ENCODE peak calls at places on chromosomes 2 and 18, in six cellular contexts. G, R, B, P, M and L are unnamed samples.

GRCh38 chr2:240916571-240917008 is 10.5 kb downstream of the CROCC2 start:
- DNase-seq in G (no peak), R (peak; percentile 43), B (peak; percentile 58), P (peak; percentile 83), M (peak; percentile 79), L (peak; percentile 16)

GRCh38 chr2:62014102-62014501 is 108.6 kb downstream of the COMMD1 start:
- DNase-seq in G (peak; percentile 84), R (peak; percentile 88), B (peak; percentile 93), P (peak; percentile 75), M (no peak), L (peak; percentile 89)

GRCh38 chr2:84383271-84383670 is 75.8 kb downstream of the SUCLG1 start:
- DNase-seq in G (no peak), R (no peak), B (no peak), P (no peak), M (no peak), L (no peak)

GRCh38 chr2:131004446-131005209 is 88.6 kb downstream of the FAM168B start:
- DNase-seq in G (no peak), R (no peak), B (no peak), P (no peak), M (no peak), L (no peak)

GRCh38 chr2:48423376-48423775 is 106.6 kb upstream of the STON1 start:
- DNase-seq in G (no peak), R (no peak), B (no peak), P (no peak), M (no peak), L (peak; percentile 42)

GRCh38 chr2:176891857-176892256 is 320.7 kb upstream of the HNRNPA3 start:
- DNase-seq in G (no peak), R (no peak), B (no peak), P (no peak), M (no peak), L (no peak)

GRCh38 chr2:38731684-38732221 is 19.4 kb downstream of the SRSF7 start:
- DNase-seq in G (no peak), R (peak; percentile 79), B (no peak), P (peak; percentile 19), M (no peak), L (no peak)

GRCh38 chr2:142930835-142931398 is 53.5 kb downstream of the KYNU start:
- DNase-seq in G (no peak), R (no peak), B (no peak), P (no peak), M (no peak), L (no peak)

GRCh38 chr2:171523339-171523931 is 1.2 kb downstream of the CYBRD1 start:
- DNase-seq in G (peak; percentile 86), R (peak; percentile 79), B (peak; percentile 91), P (peak; percentile 94), M (peak; percentile 46), L (peak; percentile 87)

GRCh38 chr2:192197387-192197786 is 2.7 kb upstream of the TMEFF2 start:
- DNase-seq in G (no peak), R (no peak), B (no peak), P (no peak), M (peak; percentile 3), L (peak; percentile 36)

GRCh38 chr2:178730049-178730448 is 77.2 kb downstream of the TTN start:
- DNase-seq in G (no peak), R (no peak), B (no peak), P (no peak), M (no peak), L (no peak)
- H3K4me1 ChIP-seq in G (no peaks in the 10 kb centered on the region), R (no peaks in the 10 kb centered on the region), B (no peaks in the 10 kb centered on the region), P (no peaks in the 10 kb centered on the region), M (no peaks in the 10 kb centered on the region), L (no peaks in the 10 kb centered on the region)

DNA sequence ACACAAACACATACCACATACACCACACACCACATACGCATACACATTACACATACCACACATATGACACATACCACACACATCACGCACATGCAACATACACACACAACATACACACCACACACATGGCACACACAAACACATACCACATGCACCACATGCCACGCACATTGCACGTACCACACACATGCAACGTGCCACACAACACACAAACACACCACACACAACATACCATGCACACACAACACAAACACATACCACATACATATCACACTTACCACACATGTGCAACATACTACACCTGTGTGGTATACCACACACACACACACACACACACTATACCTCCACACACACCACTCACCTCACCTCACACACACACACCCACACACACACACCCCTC is 15.0 kb downstream of the TMEM177 start:
- DNase-seq in G (no peak), R (no peak), B (no peak), P (no peak), M (no peak), L (no peak)
- H3K4me1 ChIP-seq in G (peaks cover 16% of the 10 kb centered on the region), R (no peaks in the 10 kb centered on the region), B (peaks cover 38% of the 10 kb centered on the region), P (no peaks in the 10 kb centered on the region), M (no peaks in the 10 kb centered on the region), L (no peaks in the 10 kb centered on the region)

DNA sequence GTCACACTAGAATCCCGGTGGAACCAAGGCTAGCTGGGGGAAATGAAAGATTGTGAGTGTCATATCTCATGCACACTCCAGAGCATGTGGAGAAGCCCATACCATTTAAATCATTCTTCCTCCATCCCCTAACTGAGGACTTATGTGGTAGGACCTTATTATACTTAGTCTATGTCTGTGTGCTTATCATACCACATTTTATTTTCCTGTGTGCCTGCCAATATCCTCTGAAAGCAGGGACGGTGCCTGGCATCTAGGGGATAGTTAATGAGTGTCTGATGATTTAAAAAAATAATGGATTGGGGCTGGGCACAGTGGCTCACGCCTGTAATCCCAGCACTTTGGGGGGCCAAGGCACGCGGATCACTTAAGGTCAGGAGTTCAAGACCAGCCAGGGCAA is 60.0 kb downstream of the CRIM1 start:
- DNase-seq in G (no peak), R (no peak), B (no peak), P (no peak), M (no peak), L (no peak)
- H3K4me1 ChIP-seq in G (peaks cover 22% of the 10 kb centered on the region), R (no peaks in the 10 kb centered on the region), B (peaks cover 76% of the 10 kb centered on the region), P (peaks cover 76% of the 10 kb centered on the region), M (peaks cover 100% of the 10 kb centered on the region), L (peaks cover 86% of the 10 kb centered on the region)

GRCh38 chr18:61755553-61755952 is 137.3 kb downstream of the RNF152 start:
- DNase-seq in G (no peak), R (no peak), B (no peak), P (no peak), M (no peak), L (no peak)
- H3K4me1 ChIP-seq in G (no peaks in the 10 kb centered on the region), R (no peaks in the 10 kb centered on the region), B (no peaks in the 10 kb centered on the region), P (peaks cover 6% of the 10 kb centered on the region), M (no peaks in the 10 kb centered on the region), L (no peaks in the 10 kb centered on the region)

GRCh38 chr2:45776160-45776955 is 124.9 kb downstream of the PRKCE start:
- DNase-seq in G (no peak), R (no peak), B (no peak), P (no peak), M (no peak), L (no peak)
- H3K4me1 ChIP-seq in G (no peaks in the 10 kb centered on the region), R (no peaks in the 10 kb centered on the region), B (no peaks in the 10 kb centered on the region), P (no peaks in the 10 kb centered on the region), M (peaks cover 3% of the 10 kb centered on the region), L (no peaks in the 10 kb centered on the region)

GRCh38 chr2:43443317-43443716 is 152.5 kb downstream of the THADA start:
- DNase-seq in G (no peak), R (no peak), B (no peak), P (no peak), M (no peak), L (no peak)

GRCh38 chr2:43448822-43449110 is 147.1 kb downstream of the THADA start:
- DNase-seq in G (no peak), R (no peak), B (no peak), P (no peak), M (no peak), L (no peak)

GRCh38 chr2:43448011-43448821 is 147.6 kb downstream of the THADA start:
- DNase-seq in G (no peak), R (no peak), B (no peak), P (no peak), M (no peak), L (no peak)

GRCh38 chr2:43445781-43446180 is 150.1 kb downstream of the THADA start:
- DNase-seq in G (no peak), R (no peak), B (no peak), P (no peak), M (no peak), L (no peak)

GRCh38 chr2:43445248-43445647 is 150.6 kb downstream of the THADA start:
- DNase-seq in G (no peak), R (no peak), B (no peak), P (peak; percentile 28), M (no peak), L (peak; percentile 56)
- H3K4me1 ChIP-seq in G (no peaks in the 10 kb centered on the region), R (no peaks in the 10 kb centered on the region), B (peaks cover 30% of the 10 kb centered on the region), P (no peaks in the 10 kb centered on the region), M (peaks cover 44% of the 10 kb centered on the region), L (peaks cover 14% of the 10 kb centered on the region)

GRCh38 chr2:104860141-104860790 is 6.4 kb downstream of the POU3F3 start:
- DNase-seq in G (no peak), R (no peak), B (no peak), P (no peak), M (no peak), L (no peak)
- H3K4me1 ChIP-seq in G (no peaks in the 10 kb centered on the region), R (no peaks in the 10 kb centered on the region), B (peaks cover 24% of the 10 kb centered on the region), P (peaks cover 14% of the 10 kb centered on the region), M (peaks cover 3% of the 10 kb centered on the region), L (peaks cover 2% of the 10 kb centered on the region)

GRCh38 chr2:238141541-238142318 is 3.3 kb downstream of the KLHL30 start:
- DNase-seq in G (peak; percentile 23), R (no peak), B (peak; percentile 39), P (no peak), M (peak; percentile 35), L (peak; percentile 16)

GRCh38 chr2:238138331-238139102 is at the start of gene KLHL30:
- DNase-seq in G (no peak), R (no peak), B (peak; percentile 34), P (peak; percentile 57), M (no peak), L (no peak)

GRCh38 chr2:238140721-238141540 is 2.5 kb downstream of the KLHL30 start:
- DNase-seq in G (no peak), R (no peak), B (no peak), P (no peak), M (no peak), L (no peak)

GRCh38 chr2:238139141-238139840 is 823 bp downstream of the KLHL30 start:
- DNase-seq in G (no peak), R (no peak), B (no peak), P (no peak), M (no peak), L (no peak)

DNA sequence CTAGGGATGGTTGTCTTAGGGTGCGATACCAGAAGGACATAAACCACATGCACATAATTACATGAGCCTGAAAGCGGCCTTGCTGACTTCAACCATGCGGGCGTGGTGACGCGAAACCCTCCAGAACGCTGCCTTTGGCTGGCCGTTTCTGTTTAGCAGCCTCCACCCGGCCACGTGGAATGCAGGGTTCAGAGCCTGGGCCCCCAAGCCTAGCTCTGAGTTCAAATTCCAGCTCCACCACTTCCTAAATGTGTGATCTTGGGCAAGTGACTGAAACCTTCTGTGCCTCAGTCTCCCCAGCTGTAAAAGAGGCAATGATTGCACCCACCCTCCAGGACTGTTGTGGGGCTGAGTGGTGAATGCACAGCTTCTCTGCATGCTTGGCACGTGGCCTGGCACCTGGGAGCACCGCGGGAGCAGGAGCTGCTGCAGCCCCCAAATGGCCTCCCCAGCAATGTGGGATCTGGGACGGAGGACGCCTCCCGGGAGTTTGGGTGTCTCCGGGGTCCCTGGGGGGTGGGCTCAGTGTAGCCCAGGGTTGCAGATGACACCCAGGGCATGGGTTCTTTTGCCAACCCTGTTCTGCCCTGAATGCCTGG is 1.5 kb downstream of the KLHL30 start:
- DNase-seq in G (no peak), R (no peak), B (no peak), P (no peak), M (no peak), L (no peak)
- H3K4me1 ChIP-seq in G (no peaks in the 10 kb centered on the region), R (no peaks in the 10 kb centered on the region), B (peaks cover 27% of the 10 kb centered on the region), P (peaks cover 64% of the 10 kb centered on the region), M (peaks cover 52% of the 10 kb centered on the region), L (no peaks in the 10 kb centered on the region)

GRCh38 chr2:25337891-25338290 is 3.8 kb downstream of the DNMT3A start:
- DNase-seq in G (no peak), R (no peak), B (no peak), P (no peak), M (no peak), L (no peak)
- H3K4me1 ChIP-seq in G (peaks cover 1% of the 10 kb centered on the region), R (no peaks in the 10 kb centered on the region), B (peaks cover 20% of the 10 kb centered on the region), P (peaks cover 18% of the 10 kb centered on the region), M (peaks cover 8% of the 10 kb centered on the region), L (no peaks in the 10 kb centered on the region)